ENCODE peak calls at places on chromosomes 16 and 17, in six cellular contexts. I is NCI-H2171; L is activated naive CD4-positive, alpha-beta T cell; X is cardiac muscle cell; O is COR-L47; M is T-helper 2 cell. A is an unnamed sample.

GRCh38 chr17:48791128-48792032 is 25.6 kb downstream of the TTLL6 start:
- DNase-seq in X (peak; percentile 87), M (no peak), I (no peak), O (peak; percentile 78), L (no peak), A (peak; percentile 57)

GRCh38 chr17:48307814-48308411 is 122.1 kb downstream of the SKAP1 start:
- DNase-seq in M (peak; percentile 18), X (peak; percentile 76), O (peak; percentile 47), I (peak; percentile 23), L (peak; percentile 12), A (peak; percentile 53)

GRCh38 chr17:19370493-19370960 is 7.8 kb upstream of the MAPK7 start:
- DNase-seq in X (no peak), L (no peak), M (peak; percentile 7), O (no peak), I (no peak), A (no peak)

GRCh38 chr17:48612456-48612853 is 1.6 kb upstream of the HOXB7 start:
- DNase-seq in I (no peak), O (peak; percentile 42), L (no peak), M (no peak), X (no peak), A (peak; percentile 62)

GRCh38 chr17:50926523-50926922 is 60.4 kb upstream of the TOB1 start:
- DNase-seq in I (no peak), M (no peak), X (no peak), L (no peak), O (no peak), A (no peak)

GRCh38 chr16:71930993-71931392 is 35.7 kb downstream of the IST1 start:
- DNase-seq in X (no peak), L (no peak), M (no peak), O (no peak), I (no peak), A (no peak)

GRCh38 chr16:30902070-30902972 is 5.9 kb downstream of the CTF1 start:
- DNase-seq in I (peak; percentile 47), M (peak; percentile 44), L (peak; percentile 52), X (peak; percentile 89), O (peak; percentile 34), A (peak; percentile 48)

GRCh38 chr17:10384175-10384574 is 11.4 kb upstream of the MYH13 start:
- DNase-seq in X (peak; percentile 34), L (no peak), O (no peak), M (no peak), I (no peak), A (no peak)

GRCh38 chr17:82863941-82864720 is 24.3 kb upstream of the ZNF750 start:
- DNase-seq in I (peak; percentile 50), L (peak; percentile 77), M (peak; percentile 93), O (peak; percentile 39), X (no peak), A (no peak)

GRCh38 chr17:45413498-45413923 is 19.2 kb downstream of the ARHGAP27 start:
- DNase-seq in O (no peak), I (no peak), M (no peak), L (no peak), X (no peak), A (no peak)

GRCh38 chr17:57515662-57516211 is 229.4 kb downstream of the CCDC182 start:
- DNase-seq in I (no peak), O (no peak), M (no peak), L (no peak), X (no peak), A (no peak)

GRCh38 chr16:80034469-80034826 is 433.9 kb upstream of the MAF start:
- DNase-seq in L (no peak), M (no peak), X (no peak), I (no peak), O (no peak), A (no peak)

GRCh38 chr17:81173354-81173753 is 7.3 kb upstream of the AATK start:
- DNase-seq in M (no peak), I (no peak), X (no peak), O (no peak), L (no peak), A (no peak)

GRCh38 chr17:40061532-40062038 is 1.2 kb upstream of the THRA start:
- DNase-seq in I (no peak), O (no peak), X (no peak), L (no peak), M (no peak), A (no peak)

GRCh38 chr16:66717112-66717675 is 20.7 kb upstream of the CMTM4 start:
- DNase-seq in X (no peak), I (no peak), L (no peak), M (no peak), O (no peak), A (peak; percentile 24)

GRCh38 chr16:65278874-65279273 is 157.0 kb upstream of the CDH11 start:
- DNase-seq in M (no peak), X (no peak), L (no peak), O (no peak), I (no peak), A (no peak)

GRCh38 chr16:68331879-68332410 is 21.1 kb downstream of the PRMT7 start:
- DNase-seq in I (no peak), L (no peak), X (no peak), O (no peak), M (no peak), A (no peak)

GRCh38 chr17:35743911-35744328 is 9.1 kb downstream of the GAS2L2 start:
- DNase-seq in M (no peak), O (no peak), I (no peak), X (peak; percentile 72), L (no peak), A (no peak)

GRCh38 chr16:78452030-78452429 is 352.6 kb downstream of the WWOX start:
- DNase-seq in X (no peak), M (no peak), O (no peak), L (no peak), I (no peak), A (no peak)

GRCh38 chr17:39235555-39236221 is 9.9 kb upstream of the STAC2 start:
- DNase-seq in X (peak; percentile 70), M (peak; percentile 41), I (peak; percentile 91), L (no peak), O (peak; percentile 65), A (peak; percentile 39)

GRCh38 chr16:67021321-67021720 is 7.6 kb upstream of the CBFB start:
- DNase-seq in O (no peak), I (no peak), M (no peak), L (no peak), X (no peak), A (no peak)